ENCODE peak calls at places on chromosomes 4 and X, in eight cellular contexts. N, E, J, B, K, W, P and V are unnamed samples.
A peak's percentile ranks its signal among the peaks of the same experiment; 100 is the strongest.

GRCh38 chrX:68898661-68899060 is 69.8 kb downstream of the EFNB1 start:
- DNase-seq in K (no peak), N (no peak), W (no peak), E (no peak), P (no peak), B (no peak), J (no peak), V (no peak)

GRCh38 chr4:52894408-52894807 is 32.3 kb downstream of the RASL11B start:
- DNase-seq in E (peak; percentile 41), N (no peak), K (no peak), J (no peak), B (no peak), P (no peak), W (no peak), V (no peak)

GRCh38 chr4:94452476-94453300 is 946 bp downstream of the PDLIM5 start:
- DNase-seq in J (peak; percentile 54), K (peak; percentile 61), P (peak; percentile 38), B (peak; percentile 82), W (peak; percentile 82), E (peak; percentile 90), N (peak; percentile 84), V (peak; percentile 70)

GRCh38 chrX:153662266-153662665 is 11.3 kb downstream of the PNCK start:
- DNase-seq in P (no peak), W (peak; percentile 64), K (peak; percentile 51), B (peak; percentile 15), N (peak; percentile 81), E (no peak), J (peak; percentile 27), V (peak; percentile 74)

GRCh38 chr4:165464813-165465381 is 86.1 kb downstream of the CPE start:
- DNase-seq in N (peak; percentile 64), K (no peak), W (peak; percentile 37), J (peak; percentile 54), B (peak; percentile 48), P (peak; percentile 20), E (peak; percentile 36), V (peak; percentile 78)

GRCh38 chrX:16476692-16477091 is 173.3 kb upstream of the S100G start:
- DNase-seq in B (no peak), J (no peak), E (no peak), W (no peak), K (no peak), P (no peak), N (no peak), V (no peak)

GRCh38 chr4:139085141-139085540 is 69.6 kb downstream of the NOCT start:
- DNase-seq in K (no peak), P (no peak), E (peak; percentile 16), W (no peak), B (peak; percentile 36), J (no peak), N (no peak), V (no peak)

GRCh38 chr4:103032575-103032974 is 13.1 kb upstream of the SLC9B1 start:
- DNase-seq in P (peak; percentile 9), E (peak; percentile 13), K (peak; percentile 24), N (peak; percentile 93), W (peak; percentile 71), B (peak; percentile 32), J (peak; percentile 10), V (peak; percentile 72)

DNA sequence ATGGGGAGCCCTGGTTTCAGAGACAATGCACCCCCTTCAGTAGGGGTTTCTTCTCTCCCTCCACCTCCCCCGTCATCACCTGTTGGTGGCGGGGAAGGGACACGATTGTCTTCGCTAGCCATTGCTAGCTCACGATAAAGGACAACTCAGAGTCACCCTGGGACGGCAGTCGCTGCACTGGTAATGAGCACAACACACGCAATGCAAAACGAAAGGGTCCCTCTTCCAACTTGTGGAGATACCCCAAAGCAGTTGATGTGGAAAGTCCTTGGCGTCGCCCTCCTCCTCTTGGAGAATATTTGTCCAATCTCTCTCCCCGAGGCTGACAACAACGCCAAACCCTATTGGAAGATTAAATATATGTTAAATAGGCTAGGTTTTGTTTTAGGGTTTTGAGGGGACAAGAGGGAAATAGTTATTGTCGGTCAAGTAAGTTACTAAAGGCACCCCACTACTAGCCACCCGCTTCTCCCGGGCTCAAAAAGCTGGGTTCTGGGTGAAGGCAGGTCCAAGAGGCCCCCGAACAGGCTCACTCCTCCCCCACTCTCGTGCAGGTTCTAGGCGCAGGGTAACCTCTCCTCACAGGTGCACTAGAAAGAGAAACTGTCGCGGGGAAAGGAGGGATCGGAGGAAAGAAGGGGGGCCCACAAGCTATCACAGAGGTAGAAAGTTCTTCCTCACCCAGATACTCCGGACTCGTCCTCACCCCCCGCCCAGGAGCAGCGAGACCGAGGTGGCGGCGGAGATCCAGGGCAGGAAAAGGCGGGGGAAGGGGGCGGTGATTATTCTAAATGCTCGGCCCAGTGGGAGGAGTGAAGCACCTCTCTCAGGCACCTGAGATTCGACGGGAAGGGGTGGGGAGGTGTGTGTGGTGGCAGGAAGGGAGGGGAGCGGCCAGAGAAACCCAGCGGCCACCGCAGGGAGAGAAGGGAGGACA is at the start of gene LRBA:
- DNase-seq in K (peak; percentile 81), P (peak; percentile 68), N (peak; percentile 97), B (peak; percentile 21), W (peak; percentile 87), E (peak; percentile 45), J (peak; percentile 75), V (peak; percentile 96)
- H2AFZ ChIP-seq in K (peak within 1 kb of the TSS; percentile 87), P (peak within 1 kb of the TSS; percentile 100), N (peak within 1 kb of the TSS; percentile 94), B (peak within 1 kb of the TSS; percentile 98), W (peak within 1 kb of the TSS; percentile 89), E (peak within 1 kb of the TSS; percentile 95), J (peak within 1 kb of the TSS; percentile 100), V (peak within 1 kb of the TSS; percentile 99)

GRCh38 chr4:184537269-184538022 is 63.1 kb upstream of the IRF2 start:
- DNase-seq in K (peak; percentile 73), E (peak; percentile 94), N (peak; percentile 96), W (peak; percentile 97), P (peak; percentile 94), B (peak; percentile 93), J (peak; percentile 89), V (peak; percentile 83)

GRCh38 chr4:184534511-184535391 is 60.4 kb upstream of the IRF2 start:
- DNase-seq in B (peak; percentile 67), N (peak; percentile 31), P (no peak), J (no peak), K (no peak), W (no peak), E (peak; percentile 78), V (peak; percentile 58)

GRCh38 chr4:184536070-184536880 is 61.9 kb upstream of the IRF2 start:
- DNase-seq in E (peak; percentile 9), B (no peak), W (no peak), K (no peak), N (peak; percentile 25), J (no peak), P (no peak), V (no peak)

GRCh38 chr4:184538023-184538599 is 63.8 kb upstream of the IRF2 start:
- DNase-seq in B (peak; percentile 90), J (peak; percentile 79), W (peak; percentile 88), N (peak; percentile 41), P (peak; percentile 70), K (peak; percentile 66), E (peak; percentile 86), V (peak; percentile 86)

DNA sequence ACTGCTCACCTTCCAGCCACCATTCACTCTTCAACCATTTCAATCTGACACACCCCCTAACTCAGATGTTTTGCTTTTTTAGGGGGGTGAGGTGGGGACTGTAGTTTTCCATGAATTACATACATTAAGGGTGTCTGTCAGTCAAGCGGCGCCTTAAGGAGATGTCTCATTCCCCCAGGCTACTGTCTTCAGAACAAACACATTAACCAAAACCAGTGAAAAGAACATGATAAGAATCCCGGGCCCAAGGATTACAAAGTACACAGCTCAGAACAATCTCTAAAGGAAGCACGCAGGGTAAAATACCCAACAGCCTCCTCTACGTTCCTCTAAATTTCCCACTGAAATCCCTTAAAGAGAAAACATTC is 62.5 kb upstream of the IRF2 start:
- DNase-seq in N (no peak), K (no peak), B (no peak), J (no peak), W (no peak), P (no peak), E (peak; percentile 4), V (no peak)
- H2AFZ ChIP-seq in N (no peak overlapping the region), K (no peak overlapping the region), B (peak overlapping the region; percentile 6), J (peak overlapping the region; percentile 80), W (peak overlapping the region; percentile 99), P (peak overlapping the region; percentile 83), E (peak overlapping the region; percentile 52), V (no peak overlapping the region)

GRCh38 chr4:157050561-157050960 is 25.4 kb upstream of the GLRB start:
- DNase-seq in P (no peak), N (no peak), E (no peak), B (no peak), W (no peak), J (no peak), K (no peak), V (no peak)

GRCh38 chr4:157043131-157043530 is 32.8 kb upstream of the GLRB start:
- DNase-seq in P (peak; percentile 5), J (peak; percentile 4), B (peak; percentile 51), K (no peak), W (peak; percentile 64), N (peak; percentile 66), E (peak; percentile 60), V (no peak)

GRCh38 chr4:157040380-157040779 is 35.6 kb upstream of the GLRB start:
- DNase-seq in P (no peak), W (no peak), E (no peak), N (no peak), J (no peak), B (no peak), K (no peak), V (no peak)

GRCh38 chr4:157048248-157048647 is 27.7 kb upstream of the GLRB start:
- DNase-seq in B (peak; percentile 88), P (no peak), W (no peak), E (peak; percentile 79), K (no peak), J (no peak), N (no peak), V (no peak)

DNA sequence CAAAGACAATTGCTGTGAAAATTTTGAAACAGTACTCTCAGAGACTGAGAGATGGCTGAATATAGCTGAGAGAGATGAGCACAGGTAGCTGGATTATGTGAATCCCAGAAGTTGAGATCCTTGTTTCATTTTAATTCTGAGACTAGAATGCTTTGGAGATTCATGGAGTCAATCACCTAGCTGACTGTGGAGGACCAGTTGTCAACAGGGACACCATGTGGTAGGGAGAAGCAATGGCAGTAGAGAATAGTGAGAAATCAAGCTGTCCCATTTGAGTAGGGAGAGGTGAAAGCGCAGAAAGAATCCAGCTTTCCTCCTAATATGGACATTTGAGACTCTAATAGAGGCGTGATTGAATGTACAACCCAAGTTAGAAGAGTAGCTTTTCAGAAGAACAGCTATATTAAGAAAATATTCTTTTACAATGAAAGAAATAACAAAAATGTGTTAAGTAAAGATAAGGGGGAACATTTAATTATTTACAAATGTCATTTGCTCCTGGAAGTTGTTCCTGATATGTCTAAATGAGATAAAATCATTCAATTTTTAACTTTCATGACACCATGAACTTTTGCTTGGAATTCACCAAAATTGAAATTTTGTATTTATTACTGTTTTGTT is 30.3 kb upstream of the GLRB start:
- DNase-seq in E (peak; percentile 74), P (peak; percentile 17), J (peak; percentile 53), K (peak; percentile 46), B (peak; percentile 80), W (peak; percentile 61), N (peak; percentile 72), V (peak; percentile 66)
- H2AFZ ChIP-seq in E (no peak overlapping the region), P (no peak overlapping the region), J (no peak overlapping the region), K (peak overlapping the region; percentile 90), B (no peak overlapping the region), W (no peak overlapping the region), N (no peak overlapping the region), V (no peak overlapping the region)

DNA sequence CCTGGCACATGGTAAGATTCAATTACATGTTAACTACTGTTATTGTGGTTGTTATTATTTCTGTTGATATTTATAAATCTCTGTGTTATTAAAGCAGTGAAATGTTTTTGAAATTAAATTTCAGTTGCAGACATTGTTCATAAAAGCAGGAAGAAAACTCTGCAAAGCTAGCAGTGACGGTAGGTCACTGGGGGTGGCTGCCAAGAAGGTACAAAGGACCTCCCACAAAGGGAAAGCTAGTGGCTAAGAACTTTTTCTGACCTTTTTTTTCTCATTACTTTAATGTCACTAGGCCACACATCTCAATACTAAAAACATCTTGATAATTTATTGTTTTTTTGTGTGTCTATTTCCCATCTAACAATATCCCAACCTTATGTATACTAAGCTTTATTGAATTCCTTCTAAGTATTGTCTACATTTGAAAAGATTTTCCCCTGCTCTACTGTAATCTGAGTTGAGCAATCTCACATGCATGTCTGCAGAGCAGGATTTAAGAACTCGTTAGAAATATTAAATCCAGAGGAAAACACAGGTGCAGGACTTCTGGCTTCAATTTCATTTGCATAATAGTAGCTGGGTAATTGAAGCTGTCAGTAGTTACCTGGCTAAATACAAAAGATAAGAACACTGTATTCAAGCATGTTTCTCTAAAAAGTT is 197.3 kb downstream of the CFAP299 start:
- DNase-seq in J (no peak), W (no peak), P (no peak), E (no peak), N (peak; percentile 19), K (no peak), B (no peak), V (no peak)
- H2AFZ ChIP-seq in J (no peak overlapping the region), W (no peak overlapping the region), P (no peak overlapping the region), E (no peak overlapping the region), N (no peak overlapping the region), K (no peak overlapping the region), B (no peak overlapping the region), V (no peak overlapping the region)